ENCODE peak calls at places on chromosomes 16 and 17, in ten cellular contexts. P is Caco-2; E is lower leg skin; R is COR-L47; D is nucleus accumbens; N is HFF-Myc; F is activated CD4-positive, CD25-positive, alpha-beta regulatory T cell treated with anti-CD3 and anti-CD28 coated beads, Interleukin-2, amount 50 U/mL, for 16 hours; A is endothelial cell; W is AG04450; Q is activated effector memory CD4-positive, alpha-beta T cell treated with Interleukin-2 at 50 U/mL for 16 hours. G is an unnamed sample.

GRCh38 chr16:86355538-86355937 is 154.8 kb upstream of the FOXF1 start:
- DNase-seq in F (no peak), W (peak), A (no peak), Q (no peak), N (no peak), E (no peak), R (no peak), P (no peak), D (no peak), G (no peak)

GRCh38 chr17:160336-160735 is 21.1 kb downstream of the DOC2B start:
- DNase-seq in F (no peak), D (no peak), A (no peak), E (no peak), Q (no peak), P (no peak), W (no peak), N (no peak), R (no peak), G (no peak)

GRCh38 chr17:77611791-77612466 is 346.6 kb upstream of the TNRC6C start:
- DNase-seq in W (no peak), P (no peak), N (no peak), E (no peak), A (no peak), F (no peak), D (no peak), R (no peak), Q (no peak), G (no peak)

GRCh38 chr16:67150058-67150832 is 553 bp downstream of the B3GNT9 start:
- DNase-seq in P (peak), D (peak), E (no peak), F (no peak), W (no peak), Q (peak), N (no peak), R (peak), A (peak), G (no peak)

GRCh38 chr16:68091604-68092261 is 6.6 kb downstream of the NFATC3 start:
- DNase-seq in D (no peak), Q (no peak), W (no peak), E (no peak), F (no peak), P (no peak), N (peak), R (peak), A (no peak), G (no peak)

GRCh38 chr16:23514381-23515152 is 4.3 kb upstream of the GGA2 start:
- DNase-seq in A (no peak), N (no peak), P (no peak), W (no peak), R (no peak), F (no peak), D (no peak), Q (no peak), E (no peak), G (no peak)

GRCh38 chr16:2015117-2015946 is 4.3 kb upstream of the NPW start:
- DNase-seq in Q (no peak), N (no peak), E (no peak), D (no peak), F (no peak), A (no peak), R (no peak), W (no peak), P (peak), G (no peak)

GRCh38 chr17:63792055-63792729 is 18.2 kb downstream of the DDX42 start:
- DNase-seq in W (no peak), E (no peak), D (no peak), R (no peak), A (no peak), P (no peak), N (no peak), Q (no peak), F (no peak), G (no peak)

GRCh38 chr17:36082062-36082461 is 7.9 kb downstream of the CCL3 start:
- DNase-seq in W (no peak), N (no peak), R (no peak), F (no peak), Q (no peak), E (no peak), P (no peak), A (no peak), D (no peak), G (no peak)

G was measured in GM12864.